ENCODE peak calls at places on chromosomes 7 and 10, in four cellular contexts. E is hepatocyte, H is heart right ventricle, L is body of pancreas. G is an unnamed sample. For H3K4me1, the result is how much of the 10 kb centered on the place peaks cover.

GRCh38 chr10:48605786-48606529 is 1.1 kb upstream of the ARHGAP22 start:
- DNase-seq in H (peak), L (no peak), E (no peak), G (no peak)

GRCh38 chr10:72276421-72277339 is 3.0 kb downstream of the DDIT4 start:
- DNase-seq in L (peak), H (no peak), E (peak), G (no peak)

GRCh38 chr10:123274513-123275182 is 120.4 kb downstream of the BUB3 start:
- DNase-seq in E (no peak), H (no peak), L (no peak), G (no peak)

GRCh38 chr10:88879754-88880286 is at the start of gene STAMBPL1:
- DNase-seq in L (no peak), H (no peak), E (peak), G (no peak)

GRCh38 chr7:137421389-137421788 is 77.9 kb upstream of the PTN start:
- DNase-seq in H (no peak), E (no peak), L (no peak), G (no peak)

GRCh38 chr7:82098410-82098809 is 328.6 kb upstream of the HGF start:
- DNase-seq in E (no peak), L (no peak), H (no peak), G (no peak)

GRCh38 chr10:22148956-22149355 is 68.9 kb downstream of the EBLN1 start:
- DNase-seq in E (no peak), L (no peak), H (no peak), G (no peak)

GRCh38 chr7:11985971-11986370 is 154.0 kb upstream of the THSD7A start:
- DNase-seq in H (no peak), L (no peak), E (no peak), G (no peak)

GRCh38 chr10:101014230-101014884 is 14.7 kb downstream of the LZTS2 start:
- DNase-seq in H (peak), E (peak), L (peak), G (peak)

GRCh38 chr10:46288601-46289206 is 1.9 kb downstream of the ANTXRL start:
- DNase-seq in L (no peak), E (no peak), H (no peak), G (no peak)

GRCh38 chr10:104274762-104275721 is 6.1 kb downstream of the GSTO2 start:
- DNase-seq in E (peak), H (no peak), L (peak), G (no peak)

GRCh38 chr7:35261476-35262285 is 7.8 kb upstream of the TBX20 start:
- DNase-seq in L (no peak), H (no peak), E (peak), G (no peak)

GRCh38 chr10:43781480-43782361 is 133.0 kb upstream of the ZNF32 start:
- DNase-seq in E (peak), H (no peak), L (peak), G (no peak)

GRCh38 chr7:155533827-155534690 is 12.3 kb downstream of the CNPY1 start:
- DNase-seq in E (peak), H (no peak), L (no peak), G (no peak)

GRCh38 chr10:14906765-14907164 is 28.1 kb downstream of the SUV39H2 start:
- DNase-seq in E (no peak), L (no peak), H (no peak), G (no peak)

GRCh38 chr7:157043745-157044144 is 33.3 kb upstream of the MNX1 start:
- DNase-seq in E (no peak), H (no peak), L (no peak), G (peak)

GRCh38 chr7:81768951-81769778 is 682 bp downstream of the HGF start:
- DNase-seq in L (no peak), H (no peak), E (no peak), G (no peak)

GRCh38 chr7:121343302-121343701 is 14.5 kb downstream of the WNT16 start:
- DNase-seq in E (no peak), L (no peak), H (no peak), G (no peak)

GRCh38 chr10:65430979-65431378 is 1494.9 kb upstream of the LRRTM3 start:
- DNase-seq in E (no peak), H (no peak), L (no peak), G (no peak)

GRCh38 chr10:103281753-103282152 is 4.8 kb downstream of the INA start:
- DNase-seq in E (peak), H (no peak), L (no peak), G (no peak)

GRCh38 chr7:36862685-36863375 is 138.5 kb upstream of the AOAH start:
- DNase-seq in H (no peak), L (no peak), E (no peak), G (no peak)

GRCh38 chr7:138602456-138602855 is 98.7 kb downstream of the SVOPL start:
- DNase-seq in H (no peak), L (no peak), E (no peak), G (no peak)

GRCh38 chr7:1815051-1815481 is 145.0 kb downstream of the ELFN1 start:
- DNase-seq in E (no peak), H (no peak), L (no peak), G (no peak)

GRCh38 chr7:147279951-147280350 is 1163.3 kb downstream of the CNTNAP2 start:
- DNase-seq in L (no peak), E (no peak), H (no peak), G (no peak)

GRCh38 chr10:112026438-112026837 is 157.1 kb downstream of the GPAM start:
- DNase-seq in H (no peak), L (no peak), E (no peak), G (no peak)

GRCh38 chr7:94087664-94088352 is 83.7 kb upstream of the BET1 start:
- DNase-seq in L (peak), E (peak), H (peak), G (no peak)

GRCh38 chr7:10974717-10975032 is 1.0 kb downstream of the PHF14 start:
- DNase-seq in E (no peak), L (no peak), H (no peak), G (no peak)
- H3K27ac ChIP-seq in E (peak), L (no peak), H (no peak), G (no peak)

DNA sequence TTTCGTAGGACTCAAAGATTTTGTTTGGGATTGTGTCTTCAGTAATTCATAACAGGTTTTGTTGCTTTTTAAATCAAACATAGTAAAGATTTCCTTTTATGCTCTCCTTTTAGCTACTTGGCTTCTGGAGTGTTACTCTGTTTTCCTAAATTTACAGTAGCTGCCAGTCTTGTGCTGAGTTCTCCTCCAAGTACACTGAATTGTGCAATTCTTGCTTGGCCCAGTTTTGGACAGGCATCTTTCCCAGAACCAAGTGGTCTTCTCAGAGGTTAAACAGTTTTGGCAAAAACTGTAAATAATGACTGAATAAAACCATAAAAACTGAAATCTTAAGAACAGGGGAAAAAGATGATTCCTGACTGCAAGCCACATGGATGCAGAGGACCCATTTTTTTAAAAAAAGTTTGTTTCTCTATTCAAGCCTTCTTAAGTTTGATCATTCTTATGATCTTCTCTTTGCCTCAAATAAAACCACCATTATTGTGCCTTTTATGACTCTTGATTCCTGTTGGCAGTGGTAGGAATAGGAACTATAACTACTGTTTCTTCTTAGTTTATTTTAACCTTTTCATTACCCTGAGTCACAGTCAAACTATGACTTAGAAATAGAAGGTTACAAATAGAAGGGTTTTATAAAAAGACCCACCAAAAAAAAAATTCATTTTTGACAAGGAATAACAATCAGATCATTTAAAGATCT is 88.0 kb downstream of the MDFIC start:
- DNase-seq in L (no peak), H (peak), E (no peak), G (no peak)
- H3K4me1 ChIP-seq in L (under half), H (under half), E (under half), G (under half)

GRCh38 chr7:18151419-18151818 is 123.8 kb upstream of the PRPS1L1 start:
- DNase-seq in H (no peak), L (no peak), E (no peak), G (no peak)
- TF ChIP-seq CTCF in H (no peak), L (no peak), E (peak), G (no peak)

GRCh38 chr7:122383934-122384333 is 79.4 kb upstream of the FEZF1 start:
- DNase-seq in E (no peak), L (no peak), H (no peak), G (no peak)

GRCh38 chr7:122384528-122384927 is 80.0 kb upstream of the FEZF1 start:
- DNase-seq in L (no peak), H (no peak), E (no peak), G (no peak)

GRCh38 chr7:122379491-122379890 is 74.9 kb upstream of the FEZF1 start:
- DNase-seq in H (no peak), E (no peak), L (no peak), G (no peak)

GRCh38 chr7:122380993-122381392 is 76.4 kb upstream of the FEZF1 start:
- DNase-seq in H (no peak), L (no peak), E (no peak), G (no peak)
- H3K27ac ChIP-seq in H (no peak), L (no peak), E (no peak), G (no peak)